ENCODE peak calls at places on chromosomes 12 and 14, in seven cellular contexts. K, W, E, V, I, T and H are unnamed samples.

GRCh38 chr12:93573552-93574223 is 1.2 kb downstream of the SOCS2 start:
- DNase-seq in T (no peak), K (no peak), V (peak; percentile 61), I (no peak), E (no peak), W (peak; percentile 54), H (no peak)

GRCh38 chr14:20436363-20436755 is 393 bp upstream of the KLHL33 start:
- DNase-seq in E (no peak), V (no peak), W (no peak), K (no peak), I (no peak), T (no peak), H (no peak)

GRCh38 chr12:113097716-113098427 is 37.7 kb downstream of the RASAL1 start:
- DNase-seq in V (no peak), W (no peak), K (no peak), I (peak; percentile 25), E (no peak), T (no peak), H (no peak)

GRCh38 chr12:42282301-42282700 is 43.6 kb downstream of the ZCRB1 start:
- DNase-seq in K (no peak), V (no peak), W (no peak), E (no peak), I (peak; percentile 6), T (no peak), H (no peak)

GRCh38 chr12:31815096-31815495 is 86.3 kb upstream of the AMN1 start:
- DNase-seq in E (no peak), I (no peak), K (no peak), W (no peak), V (no peak), T (no peak), H (no peak)

GRCh38 chr12:82412246-82412645 is 53.9 kb downstream of the METTL25 start:
- DNase-seq in K (no peak), V (no peak), I (no peak), W (no peak), T (no peak), E (no peak), H (no peak)

GRCh38 chr12:14930299-14930698 is 8.0 kb downstream of the ERP27 start:
- DNase-seq in T (no peak), K (no peak), V (no peak), W (no peak), E (no peak), I (no peak), H (no peak)

GRCh38 chr14:55000381-55000780 is 26.5 kb downstream of the WDHD1 start:
- DNase-seq in I (no peak), E (no peak), T (no peak), V (no peak), W (no peak), K (no peak), H (no peak)

GRCh38 chr14:95547626-95548327 is 12.9 kb downstream of the GLRX5 start:
- DNase-seq in V (no peak), E (no peak), I (no peak), T (no peak), W (no peak), K (no peak), H (peak; percentile 65)

GRCh38 chr14:82837611-82838140 is 1304.0 kb upstream of the SEL1L start:
- DNase-seq in E (no peak), W (no peak), V (no peak), K (no peak), T (no peak), I (no peak), H (no peak)

GRCh38 chr12:129325566-129325965 is 472.3 kb downstream of the GLT1D1 start:
- DNase-seq in W (no peak), K (no peak), E (no peak), T (no peak), I (no peak), V (no peak), H (no peak)

GRCh38 chr14:94575730-94576585 is 5.3 kb upstream of the SERPINA5 start:
- DNase-seq in E (no peak), T (no peak), I (no peak), K (no peak), W (no peak), V (no peak), H (peak; percentile 69)

GRCh38 chr12:67772276-67773169 is 124.0 kb downstream of the DYRK2 start:
- DNase-seq in E (no peak), I (peak; percentile 97), V (no peak), K (no peak), T (no peak), W (no peak), H (no peak)

GRCh38 chr14:103995876-103996275 is 53.5 kb upstream of the RD3L start:
- DNase-seq in I (no peak), W (no peak), E (no peak), T (no peak), V (no peak), K (no peak), H (no peak)

GRCh38 chr14:51095854-51096823 is 1.2 kb upstream of the TRIM9 start:
- DNase-seq in T (no peak), I (no peak), K (no peak), E (no peak), V (no peak), W (no peak), H (peak; percentile 54)

GRCh38 chr12:125593269-125593668 is 528.0 kb downstream of the AACS start:
- DNase-seq in V (no peak), W (no peak), K (no peak), E (no peak), I (no peak), T (no peak), H (no peak)

GRCh38 chr14:44782775-44783238 is 178.9 kb downstream of the KLHL28 start:
- DNase-seq in K (no peak), T (no peak), I (no peak), V (no peak), W (no peak), E (no peak), H (no peak)

GRCh38 chr12:54166543-54167499 is 22.0 kb downstream of the SMUG1 start:
- DNase-seq in W (no peak), V (no peak), K (no peak), E (no peak), I (no peak), T (no peak), H (no peak)

GRCh38 chr12:851343-851742 is 98.2 kb downstream of the RAD52 start:
- DNase-seq in K (no peak), W (no peak), I (peak; percentile 20), E (no peak), V (no peak), T (no peak), H (no peak)

GRCh38 chr12:52119398-52120254 is 40.1 kb downstream of the SMIM41 start:
- DNase-seq in V (peak; percentile 36), T (peak; percentile 47), E (no peak), K (peak; percentile 91), I (peak; percentile 81), W (peak; percentile 66), H (no peak)

GRCh38 chr12:111296906-111297463 is 71.9 kb downstream of the PHETA1 start:
- DNase-seq in V (no peak), I (no peak), E (no peak), W (no peak), K (no peak), T (no peak), H (no peak)

GRCh38 chr12:84757978-84758377 is 154.6 kb downstream of the SLC6A15 start:
- DNase-seq in V (no peak), T (no peak), W (no peak), E (no peak), I (no peak), K (no peak), H (no peak)

GRCh38 chr12:24851816-24852337 is 97.0 kb downstream of the BCAT1 start:
- DNase-seq in K (no peak), I (no peak), T (no peak), W (no peak), E (no peak), V (no peak), H (no peak)

GRCh38 chr12:123388218-123388947 is 4.5 kb downstream of the KMT5A start:
- DNase-seq in V (peak; percentile 81), T (no peak), W (peak; percentile 87), E (peak; percentile 33), I (peak; percentile 88), K (peak; percentile 83), H (no peak)

GRCh38 chr12:49038291-49038955 is 19.8 kb upstream of the PRKAG1 start:
- DNase-seq in T (no peak), E (no peak), I (no peak), K (no peak), V (no peak), W (no peak), H (no peak)
- H3K36me3 ChIP-seq in T (peaks cover 58% of the 10 kb centered on the region), E (peaks cover 96% of the 10 kb centered on the region), I (peaks cover 66% of the 10 kb centered on the region), K (peaks cover 97% of the 10 kb centered on the region), V (peaks cover 96% of the 10 kb centered on the region), W (no peaks in the 10 kb centered on the region), H (peaks cover 5% of the 10 kb centered on the region)

DNA sequence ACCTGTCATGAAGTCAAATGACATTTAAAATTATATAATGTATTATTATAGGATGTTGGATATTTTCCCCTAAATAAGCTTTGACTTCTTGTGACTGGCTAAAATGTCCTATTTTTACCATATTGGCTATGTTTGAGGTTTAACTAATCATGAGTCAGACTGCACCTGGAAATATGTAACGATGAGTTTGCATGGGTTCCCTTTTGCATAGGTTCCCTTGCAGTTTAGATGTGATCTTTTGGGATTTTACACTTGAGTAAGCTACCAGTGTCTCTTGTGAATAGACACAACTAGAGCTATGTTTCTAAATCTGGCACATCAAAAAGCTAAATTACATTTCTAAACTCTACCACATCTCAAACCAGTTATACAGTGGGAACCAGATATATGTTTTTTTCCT is 5.2 kb downstream of the PDZRN4 start:
- DNase-seq in I (no peak), V (no peak), K (no peak), W (no peak), T (no peak), E (no peak), H (no peak)
- H3K4me3 ChIP-seq in I (no peak overlapping the region), V (no peak overlapping the region), K (no peak overlapping the region), W (no peak overlapping the region), T (no peak overlapping the region), E (no peak overlapping the region), H (no peak overlapping the region)

DNA sequence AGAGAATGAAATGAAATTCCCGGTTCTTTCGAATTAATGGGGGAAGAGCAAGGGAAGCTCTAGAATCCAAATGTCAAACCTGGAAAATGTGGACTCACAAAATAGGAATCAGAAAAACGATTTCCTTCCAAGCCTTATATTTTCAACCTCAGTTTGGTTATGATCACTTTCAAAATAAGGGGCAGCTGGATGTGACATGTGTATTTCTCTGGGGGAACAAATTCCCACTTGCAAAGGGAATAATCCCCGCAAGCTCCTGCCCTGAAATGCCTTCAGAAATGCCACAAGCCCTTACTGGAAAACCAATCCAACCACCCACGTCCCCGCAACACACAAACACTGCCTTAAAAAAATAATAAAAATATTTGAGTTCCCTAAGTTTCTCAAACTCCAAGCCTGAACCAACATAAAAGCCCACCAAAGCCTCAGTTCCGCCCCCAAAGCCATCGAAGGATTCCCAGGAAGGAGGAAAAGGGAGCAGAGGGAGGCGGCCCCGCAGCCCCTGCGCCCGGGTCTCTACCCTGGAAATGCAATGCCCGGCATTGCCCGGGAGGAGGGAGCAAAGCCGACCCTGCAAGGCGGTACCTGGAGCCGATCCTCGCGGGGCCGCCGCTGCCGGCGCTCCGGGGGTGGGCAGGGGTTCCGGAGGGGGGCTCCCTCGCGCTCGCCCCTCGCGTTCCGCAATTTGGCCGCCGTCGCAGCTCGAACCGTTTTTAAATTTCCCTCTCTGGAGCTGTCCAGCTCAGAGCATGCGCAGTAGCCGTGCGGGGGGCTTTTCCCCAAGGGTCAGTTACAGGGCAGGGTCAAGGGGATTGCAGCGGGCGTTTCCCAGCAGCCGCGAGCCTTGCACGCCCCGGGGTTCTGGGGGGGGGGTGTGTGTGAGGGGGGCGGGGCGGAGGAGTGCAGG is at the start of gene FOXN4:
- DNase-seq in W (no peak), E (no peak), T (no peak), I (peak; percentile 73), V (no peak), K (peak; percentile 41), H (no peak)
- TF ChIP-seq CTCF in W (no peak), E (no peak), T (no peak), I (no peak), V (no peak), K (peak; percentile 23), H (no peak)

GRCh38 chr12:132945806-132946506 is 10.2 kb downstream of the ZNF605 start:
- DNase-seq in T (no peak), I (no peak), E (no peak), V (no peak), W (no peak), K (no peak), H (no peak)
- H3K36me3 ChIP-seq in T (no peaks in the 10 kb centered on the region), I (peaks cover 29% of the 10 kb centered on the region), E (peaks cover 97% of the 10 kb centered on the region), V (peaks cover 91% of the 10 kb centered on the region), W (no peaks in the 10 kb centered on the region), K (peaks cover 46% of the 10 kb centered on the region), H (peaks cover 9% of the 10 kb centered on the region)